ENCODE peak calls at places on chromosomes 13 and 19, in five cellular contexts. D is astrocyte, L is PC-3, Y is GM23248, U is endothelial cell of umbilical vein. B is an unnamed sample.

GRCh38 chr19:46970815-46971214 is 48.8 kb upstream of the NPAS1 start:
- DNase-seq in D (peak), L (peak), Y (peak), U (no peak), B (no peak)

GRCh38 chr19:38559428-38560401 is 58.0 kb downstream of the MAP4K1 start:
- DNase-seq in D (peak), L (no peak), Y (peak), U (no peak), B (peak)

GRCh38 chr13:75806101-75806500 is 170.0 kb downstream of the LMO7 start:
- DNase-seq in D (no peak), L (no peak), Y (no peak), U (no peak), B (no peak)

GRCh38 chr13:32639502-32640105 is 53.4 kb downstream of the PDS5B start:
- DNase-seq in D (peak), L (peak), Y (peak), U (peak), B (peak)

GRCh38 chr19:11721681-11722080 is 17.1 kb downstream of the ZNF823 start:
- DNase-seq in D (no peak), L (no peak), Y (no peak), U (no peak), B (no peak)

GRCh38 chr13:51862965-51863364 is 1.2 kb downstream of the CCDC70 start:
- DNase-seq in D (no peak), L (no peak), Y (no peak), U (no peak), B (no peak)

GRCh38 chr13:44199627-44200207 is 173.9 kb upstream of the SERP2 start:
- DNase-seq in D (no peak), L (peak), Y (no peak), U (no peak), B (peak)

GRCh38 chr19:3942790-3943409 is 10.0 kb downstream of the NMRK2 start:
- DNase-seq in D (no peak), L (peak), Y (peak), U (no peak), B (no peak)

GRCh38 chr19:14432817-14433453 is at the start of gene PKN1:
- DNase-seq in D (no peak), L (peak), Y (peak), U (peak), B (peak)

GRCh38 chr13:42041017-42041683 is 7.3 kb upstream of the DGKH start:
- DNase-seq in D (peak), L (peak), Y (peak), U (peak), B (peak)

GRCh38 chr13:42038661-42039456 is 9.6 kb upstream of the DGKH start:
- DNase-seq in D (no peak), L (no peak), Y (peak), U (no peak), B (no peak)

GRCh38 chr13:42040730-42041016 is 7.8 kb upstream of the DGKH start:
- DNase-seq in D (no peak), L (no peak), Y (no peak), U (no peak), B (no peak)

GRCh38 chr13:42039946-42040729 is 8.3 kb upstream of the DGKH start:
- DNase-seq in D (peak), L (peak), Y (peak), U (peak), B (peak)

GRCh38 chr13:42039457-42039945 is 8.9 kb upstream of the DGKH start:
- DNase-seq in D (no peak), L (peak), Y (no peak), U (no peak), B (no peak)
- TF ChIP-seq EZH2 in D (no peak), L (no peak), Y (no peak), U (no peak), B (no peak)

GRCh38 chr19:5338661-5339469 is 1.7 kb downstream of the PTPRS start:
- DNase-seq in D (no peak), L (no peak), Y (no peak), U (no peak), B (no peak)

GRCh38 chr19:5336195-5336965 is 4.2 kb downstream of the PTPRS start:
- DNase-seq in D (no peak), L (no peak), Y (no peak), U (no peak), B (no peak)

GRCh38 chr19:5339470-5339949 is 1.1 kb downstream of the PTPRS start:
- DNase-seq in D (no peak), L (no peak), Y (peak), U (no peak), B (no peak)

GRCh38 chr19:5337126-5337525 is 3.5 kb downstream of the PTPRS start:
- DNase-seq in D (no peak), L (no peak), Y (no peak), U (no peak), B (no peak)

GRCh38 chr19:5337886-5338595 is 2.6 kb downstream of the PTPRS start:
- DNase-seq in D (no peak), L (no peak), Y (no peak), U (no peak), B (no peak)
- H3K9ac ChIP-seq in D (no peak), L (no peak), Y (no peak), U (no peak), B (no peak)

DNA sequence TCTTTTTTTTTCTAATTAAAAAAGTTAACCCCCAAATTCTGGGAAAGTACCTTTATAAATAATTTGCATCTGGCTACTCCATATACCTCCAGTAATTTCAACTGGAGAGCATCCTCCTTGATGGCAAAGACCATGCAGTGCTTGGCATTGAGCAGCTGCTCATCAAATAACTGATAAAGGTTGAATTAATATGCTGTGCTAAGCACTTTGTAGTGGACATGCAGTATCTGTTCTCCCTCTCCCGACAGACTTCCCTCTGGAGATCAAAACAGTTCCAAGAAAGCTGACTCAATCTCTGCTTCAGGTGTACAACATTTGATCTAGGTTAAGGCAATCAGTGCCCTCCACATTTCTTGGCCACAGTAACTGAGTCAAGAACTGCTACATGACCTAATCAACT is 3.3 kb downstream of the SPRYD7 start:
- DNase-seq in D (no peak), L (no peak), Y (no peak), U (no peak), B (no peak)
- H3K4me3 ChIP-seq in D (no peak), L (no peak), Y (no peak), U (no peak), B (no peak)

GRCh38 chr19:33196446-33197193 is 2.5 kb downstream of the LRP3 start:
- DNase-seq in D (no peak), L (no peak), Y (no peak), U (no peak), B (no peak)

GRCh38 chr19:33194527-33194883 is 375 bp downstream of the LRP3 start:
- DNase-seq in D (no peak), L (no peak), Y (peak), U (no peak), B (no peak)

GRCh38 chr19:33193864-33194362 is at the start of gene LRP3:
- DNase-seq in D (no peak), L (peak), Y (peak), U (peak), B (peak)

GRCh38 chr19:33195711-33196347 is 1.7 kb downstream of the LRP3 start:
- DNase-seq in D (no peak), L (no peak), Y (no peak), U (no peak), B (no peak)

DNA sequence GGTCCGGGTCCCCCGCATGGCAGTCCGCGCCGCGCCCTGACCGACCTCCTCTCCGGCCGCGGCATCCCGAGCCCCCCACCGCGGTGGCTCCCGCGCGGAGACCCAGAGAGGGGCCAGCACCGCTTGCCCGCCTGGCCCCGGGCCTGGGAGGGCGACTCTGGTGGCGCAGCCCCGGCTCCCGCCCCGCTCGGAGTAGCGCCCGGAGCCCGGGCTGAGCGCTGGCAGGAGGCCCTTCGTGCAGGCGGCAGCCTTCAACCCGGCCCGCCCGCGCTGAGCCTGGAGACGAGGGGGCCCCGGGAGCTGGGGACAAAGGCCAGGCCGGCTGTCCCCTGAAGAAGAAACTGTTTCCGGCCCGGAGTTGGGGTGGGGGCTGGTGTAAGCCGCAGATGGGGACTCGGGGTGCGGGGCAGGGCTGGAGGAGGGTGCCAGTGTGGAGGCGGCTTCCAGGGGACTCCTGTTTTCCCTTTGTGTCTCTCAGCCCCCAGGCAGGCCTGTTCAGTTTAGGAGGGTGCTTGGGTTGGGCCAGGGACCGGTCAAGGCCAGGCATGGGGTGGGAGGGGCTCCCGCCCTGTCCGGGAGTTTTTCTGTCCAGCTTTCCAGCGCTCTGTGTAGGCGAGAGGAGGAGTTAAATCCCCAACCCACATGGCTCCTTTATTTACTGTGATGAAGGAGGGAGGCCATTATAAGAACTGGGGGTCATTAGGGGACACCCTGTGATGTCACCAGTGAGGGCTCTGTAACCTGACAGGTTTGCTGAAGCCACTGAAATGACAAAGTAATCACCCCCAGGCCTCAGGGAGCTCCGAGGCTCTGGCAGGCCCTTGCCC is 967 bp downstream of the LRP3 start:
- DNase-seq in D (no peak), L (peak), Y (peak), U (no peak), B (peak)
- TF ChIP-seq EZH2 in D (no peak), L (no peak), Y (no peak), U (no peak), B (no peak)

GRCh38 chr19:711224-711623 is 2.5 kb downstream of the PALM start:
- DNase-seq in D (no peak), L (no peak), Y (no peak), U (no peak), B (no peak)

GRCh38 chr19:708154-709141 is at the start of gene PALM:
- DNase-seq in D (no peak), L (peak), Y (no peak), U (no peak), B (no peak)

GRCh38 chr19:709965-710714 is 1.4 kb downstream of the PALM start:
- DNase-seq in D (no peak), L (no peak), Y (no peak), U (no peak), B (no peak)

GRCh38 chr19:710767-711166 is 2.0 kb downstream of the PALM start:
- DNase-seq in D (peak), L (no peak), Y (no peak), U (no peak), B (peak)

GRCh38 chr19:709196-709964 is 645 bp downstream of the PALM start:
- DNase-seq in D (no peak), L (no peak), Y (no peak), U (no peak), B (no peak)
- H3K9ac ChIP-seq in D (peak), L (no peak), Y (no peak), U (no peak), B (no peak)

GRCh38 chr13:93834051-93834450 is 607.4 kb downstream of the GPC6 start:
- DNase-seq in D (no peak), L (no peak), Y (no peak), U (no peak), B (no peak)
- H3K4me3 ChIP-seq in D (no peak), L (no peak), Y (no peak), U (no peak), B (no peak)

GRCh38 chr19:35959040-35959967 is 23.1 kb downstream of the LRFN3 start:
- DNase-seq in D (no peak), L (no peak), Y (peak), U (no peak), B (no peak)
- TF ChIP-seq EZH2 in D (peak), L (no peak), Y (no peak), U (peak), B (no peak)

DNA sequence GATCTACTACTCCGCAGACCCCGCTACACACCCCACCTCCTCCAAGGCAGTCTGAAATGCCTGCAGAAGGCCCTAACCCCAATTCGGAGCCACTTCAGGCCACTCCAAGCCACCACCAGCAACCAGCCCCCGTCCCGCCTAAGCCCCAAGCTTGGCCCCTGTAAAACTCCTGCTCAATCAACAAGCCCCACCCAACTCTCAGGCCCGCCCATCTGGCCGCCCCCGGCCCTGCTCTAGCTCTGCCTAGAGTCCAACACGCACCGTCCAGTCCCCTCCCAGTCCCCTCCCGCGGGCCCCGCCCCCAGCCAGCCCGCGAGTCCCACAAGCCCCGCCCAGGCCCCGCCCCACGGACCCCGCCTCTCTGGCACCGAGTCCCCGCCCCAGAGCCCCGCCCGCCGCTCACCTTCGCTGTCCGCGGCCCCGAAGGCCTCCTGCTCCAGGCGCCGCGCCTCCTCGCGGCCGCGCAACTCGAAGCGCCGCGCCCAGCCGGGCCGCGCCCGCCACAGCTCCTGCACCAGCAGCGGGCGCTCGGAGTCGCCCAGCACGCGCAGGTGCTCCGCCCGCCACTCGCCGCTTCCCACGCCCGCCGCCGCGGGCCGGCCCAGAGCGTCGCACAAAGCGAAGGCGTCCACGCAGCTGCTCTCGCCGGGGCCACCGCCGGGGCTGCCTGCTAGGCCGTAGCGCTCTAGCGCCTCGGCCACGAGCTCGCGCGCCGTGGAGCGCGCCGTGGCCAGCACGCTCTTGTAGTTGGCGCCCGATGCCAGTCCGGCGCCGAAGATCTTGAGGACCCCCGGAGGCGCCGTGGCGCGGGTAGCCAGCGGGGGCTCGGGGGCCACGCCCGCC is 1.6 kb downstream of the RASIP1 start:
- DNase-seq in D (peak), L (peak), Y (peak), U (peak), B (peak)
- H3K9ac ChIP-seq in D (no peak), L (no peak), Y (no peak), U (peak), B (no peak)

B was measured in fibroblast of lung.